ENCODE peak calls at places on chromosomes 3 and 15, in four cellular contexts. J is HepG2, L is H1, S is K562. B is an unnamed sample.

GRCh38 chr15:41530363-41530956 is 13.6 kb downstream of the RPAP1 start:
- DNase-seq in J (no peak), L (no peak), S (no peak), B (no peak)

GRCh38 chr3:55650011-55650410 is 162.9 kb upstream of the WNT5A start:
- DNase-seq in J (no peak), L (peak), S (no peak), B (no peak)

GRCh38 chr3:174858353-174858752 is 781 bp upstream of the NAALADL2 start:
- DNase-seq in J (no peak), L (no peak), S (no peak), B (no peak)

GRCh38 chr3:44648564-44649229 is at the start of gene ZNF35:
- DNase-seq in J (no peak), L (peak), S (peak), B (peak)

GRCh38 chr15:76065793-76066192 is 6.0 kb downstream of the TMEM266 start:
- DNase-seq in J (no peak), L (no peak), S (no peak), B (no peak)

GRCh38 chr3:184717608-184717995 is 5.7 kb upstream of the MAGEF1 start:
- DNase-seq in J (no peak), L (peak), S (no peak), B (no peak)

GRCh38 chr3:103499132-103499885 is 1064.5 kb downstream of the ZPLD1 start:
- DNase-seq in J (no peak), L (no peak), S (no peak), B (no peak)

GRCh38 chr3:89098964-89099585 is 8.3 kb upstream of the EPHA3 start:
- DNase-seq in J (peak), L (peak), S (peak), B (peak)

GRCh38 chr3:39216176-39216790 is 23.9 kb upstream of the XIRP1 start:
- DNase-seq in J (no peak), L (no peak), S (no peak), B (no peak)

GRCh38 chr3:164179110-164179774 is 899.1 kb downstream of the SI start:
- DNase-seq in J (no peak), L (no peak), S (no peak), B (no peak)

GRCh38 chr15:29089731-29090616 is 179.6 kb downstream of the NSMCE3 start:
- DNase-seq in J (no peak), L (no peak), S (no peak), B (no peak)

GRCh38 chr15:100684591-100684990 is 82.2 kb downstream of the ASB7 start:
- DNase-seq in J (no peak), L (no peak), S (no peak), B (no peak)

GRCh38 chr15:48677821-48678220 is 32.3 kb upstream of the FBN1 start:
- DNase-seq in J (no peak), L (no peak), S (no peak), B (no peak)

GRCh38 chr3:43950775-43951174 is 260.0 kb downstream of the ABHD5 start:
- DNase-seq in J (no peak), L (no peak), S (no peak), B (no peak)

GRCh38 chr3:56415672-56416071 is 52.6 kb downstream of the ERC2 start:
- DNase-seq in J (no peak), L (no peak), S (no peak), B (no peak)

GRCh38 chr3:21942328-21942727 is 191.3 kb upstream of the ZNF385D start:
- DNase-seq in J (no peak), L (no peak), S (no peak), B (no peak)

GRCh38 chr15:51526955-51527354 is 95.6 kb downstream of the DMXL2 start:
- DNase-seq in J (no peak), L (no peak), S (no peak), B (no peak)

GRCh38 chr3:55501905-55502304 is 14.8 kb upstream of the WNT5A start:
- DNase-seq in J (no peak), L (no peak), S (no peak), B (no peak)

GRCh38 chr3:23612296-23612891 is 193.4 kb upstream of the UBE2E1 start:
- DNase-seq in J (no peak), L (peak), S (no peak), B (no peak)

GRCh38 chr15:35167675-35168074 is 82.6 kb upstream of the NANOGP8 start:
- DNase-seq in J (no peak), L (no peak), S (no peak), B (no peak)

GRCh38 chr15:62491642-62492041 is 326.6 kb upstream of the C2CD4B start:
- DNase-seq in J (peak), L (no peak), S (no peak), B (no peak)

GRCh38 chr3:111592143-111592542 is 3.0 kb downstream of the ZBED2 start:
- DNase-seq in J (no peak), L (no peak), S (no peak), B (no peak)

DNA sequence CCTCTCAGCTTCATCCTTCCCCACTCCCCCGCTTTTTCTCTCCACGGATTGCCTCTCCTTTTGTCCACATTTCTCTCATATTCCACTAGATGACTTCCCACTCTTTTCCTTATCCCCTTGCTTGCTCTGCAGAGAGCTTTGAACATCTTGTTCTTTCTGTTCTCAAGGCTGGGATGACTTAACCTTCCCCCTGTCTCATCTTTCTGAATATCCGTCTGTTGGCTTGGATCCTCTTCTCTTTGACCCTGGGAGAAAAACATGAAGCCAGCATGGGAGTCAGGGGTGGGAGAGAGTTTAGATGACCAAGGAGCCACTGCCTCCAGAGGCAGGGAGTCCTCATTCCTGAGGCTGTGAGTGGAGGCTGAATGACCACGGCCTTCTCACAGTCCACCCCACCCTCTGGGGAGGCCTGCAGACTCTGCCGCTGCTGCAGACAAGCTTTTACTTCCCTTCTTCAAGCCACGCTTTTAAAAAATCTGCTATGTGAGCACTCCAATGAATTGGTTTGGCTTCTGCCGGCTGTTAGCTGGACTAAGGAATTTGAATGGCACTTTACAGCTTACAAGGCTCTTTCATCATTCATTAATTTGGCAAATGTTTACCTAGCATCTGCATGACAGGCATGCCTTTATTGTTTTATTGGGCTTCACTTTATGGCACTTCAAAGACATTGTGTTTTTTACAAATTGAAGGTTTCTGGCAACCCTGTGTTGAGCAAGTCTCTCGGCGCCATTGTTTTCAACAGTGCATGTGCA is 111.6 kb upstream of the SLC6A6 start:
- DNase-seq in J (no peak), L (no peak), S (no peak), B (no peak)
- TF ChIP-seq FOSL1 in J (no peak), L (no peak), S (no peak), B (no peak)

DNA sequence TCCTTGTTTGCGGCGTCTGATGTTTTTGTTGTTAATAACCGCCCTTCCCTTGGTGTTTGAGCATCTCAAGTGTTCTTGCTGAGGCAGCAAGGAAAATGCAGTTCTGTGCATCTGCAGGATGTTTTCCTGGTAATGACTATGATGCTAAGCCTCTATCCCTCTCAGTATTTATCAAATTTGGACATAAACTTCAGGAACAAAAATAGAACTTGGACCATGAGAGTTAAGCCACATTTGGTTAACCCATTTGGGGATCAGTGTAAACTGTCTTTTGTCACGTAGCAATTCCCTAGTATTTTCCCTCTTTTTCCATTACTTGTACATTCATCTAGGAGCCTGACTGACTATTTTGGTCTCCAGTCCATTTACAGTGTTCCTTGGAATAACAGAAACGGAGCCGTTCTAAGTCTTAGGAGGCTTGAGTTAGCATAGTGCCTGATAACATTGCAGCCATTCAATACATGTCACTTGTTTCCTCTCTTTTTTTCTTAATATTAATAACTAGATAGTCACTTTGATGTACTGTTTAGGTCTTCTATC is 250.8 kb downstream of the RBMS3 start:
- DNase-seq in J (no peak), L (no peak), S (no peak), B (no peak)
- TF ChIP-seq POLR2A in J (no peak), L (no peak), S (no peak), B (no peak)

GRCh38 chr3:42164635-42165034 is 73.5 kb downstream of the TRAK1 start:
- DNase-seq in J (peak), L (no peak), S (no peak), B (no peak)

GRCh38 chr3:42161050-42161935 is 70.1 kb downstream of the TRAK1 start:
- DNase-seq in J (peak), L (no peak), S (no peak), B (no peak)

GRCh38 chr3:42162462-42162861 is 71.3 kb downstream of the TRAK1 start:
- DNase-seq in J (peak), L (no peak), S (no peak), B (no peak)

GRCh38 chr3:42165211-42165610 is 74.1 kb downstream of the TRAK1 start:
- DNase-seq in J (no peak), L (no peak), S (no peak), B (no peak)

GRCh38 chr3:42163622-42164244 is 72.6 kb downstream of the TRAK1 start:
- DNase-seq in J (no peak), L (no peak), S (no peak), B (no peak)
- H3K27ac ChIP-seq in J (peak), L (no peak), S (no peak), B (no peak)

DNA sequence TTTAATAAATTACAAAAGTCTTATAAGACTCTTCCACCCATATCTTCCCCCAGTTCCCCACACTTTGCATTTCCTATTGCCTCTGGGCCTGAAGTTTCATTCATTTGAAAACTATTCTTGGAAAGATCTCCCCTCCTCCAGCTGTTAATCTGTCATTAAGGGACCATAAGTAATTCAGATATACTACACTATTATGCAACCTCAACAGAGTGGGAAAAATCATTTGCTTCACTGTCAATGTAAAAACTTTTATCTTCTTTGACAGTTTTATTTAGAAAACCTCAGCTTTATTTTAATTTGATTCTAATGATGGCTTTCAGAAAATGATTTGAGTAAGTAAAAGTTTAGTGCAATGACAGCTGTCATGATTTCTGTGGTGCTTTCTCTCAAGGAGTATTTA is 435.4 kb upstream of the KCNMB2 start:
- DNase-seq in J (no peak), L (no peak), S (no peak), B (no peak)
- TF ChIP-seq FOSL1 in J (no peak), L (no peak), S (no peak), B (no peak)

DNA sequence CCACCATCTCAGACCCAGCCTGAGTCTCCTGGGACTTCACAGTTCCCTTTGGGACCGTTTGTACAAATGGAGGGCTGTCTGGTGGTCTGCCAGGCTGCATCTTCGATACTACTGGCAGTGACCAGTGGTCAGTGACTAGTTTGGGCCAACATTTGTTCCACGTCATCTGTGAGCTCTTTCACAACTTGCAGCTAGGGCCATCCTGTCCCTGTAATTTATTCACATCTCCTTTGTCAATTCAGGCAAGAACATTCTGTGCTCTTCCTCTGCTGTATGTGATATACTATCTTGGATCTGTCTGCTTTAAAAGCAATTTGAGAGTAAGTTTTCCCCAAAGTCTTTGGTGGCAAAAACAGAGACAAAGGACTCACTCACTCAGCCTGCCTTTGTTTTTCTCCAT is 353.4 kb downstream of the EPHB1 start:
- DNase-seq in J (no peak), L (no peak), S (no peak), B (no peak)
- TF ChIP-seq POLR2A in J (no peak), L (no peak), S (no peak), B (no peak)

DNA sequence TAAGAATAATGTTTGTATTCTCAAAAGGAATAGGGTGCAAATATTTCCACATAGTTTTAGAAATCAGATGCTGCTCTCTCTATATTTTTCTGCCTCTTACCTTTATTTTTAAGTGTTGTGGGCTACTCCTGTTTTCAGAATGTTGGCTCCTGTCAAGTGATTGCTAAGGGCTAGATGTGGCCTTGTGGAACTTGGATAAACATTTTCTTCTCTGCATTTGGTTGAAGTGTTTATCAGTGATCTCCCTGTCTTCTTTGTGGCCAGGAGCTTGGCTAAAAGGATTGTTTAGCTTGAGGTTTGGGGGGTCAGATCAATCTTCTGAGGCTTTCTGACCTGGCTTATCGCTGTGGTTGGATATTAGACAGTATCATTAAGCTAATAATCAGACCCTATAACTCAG is 112.6 kb downstream of the TCF12 start:
- DNase-seq in J (no peak), L (no peak), S (no peak), B (no peak)
- H3K27ac ChIP-seq in J (no peak), L (no peak), S (peak), B (no peak)

GRCh38 chr3:128229077-128229837 is 76.0 kb downstream of the EEFSEC start:
- DNase-seq in J (no peak), L (no peak), S (no peak), B (no peak)

GRCh38 chr3:128228366-128228910 is 75.2 kb downstream of the EEFSEC start:
- DNase-seq in J (no peak), L (peak), S (no peak), B (no peak)

GRCh38 chr3:128227507-128227906 is 74.2 kb downstream of the EEFSEC start:
- DNase-seq in J (no peak), L (peak), S (no peak), B (no peak)

GRCh38 chr3:128226186-128226725 is 73.0 kb downstream of the EEFSEC start:
- DNase-seq in J (no peak), L (peak), S (no peak), B (no peak)

GRCh38 chr3:128226794-128227399 is 73.6 kb downstream of the EEFSEC start:
- DNase-seq in J (peak), L (peak), S (peak), B (peak)
- TF ChIP-seq FOSL1 in J (no peak), L (no peak), S (no peak), B (no peak)

DNA sequence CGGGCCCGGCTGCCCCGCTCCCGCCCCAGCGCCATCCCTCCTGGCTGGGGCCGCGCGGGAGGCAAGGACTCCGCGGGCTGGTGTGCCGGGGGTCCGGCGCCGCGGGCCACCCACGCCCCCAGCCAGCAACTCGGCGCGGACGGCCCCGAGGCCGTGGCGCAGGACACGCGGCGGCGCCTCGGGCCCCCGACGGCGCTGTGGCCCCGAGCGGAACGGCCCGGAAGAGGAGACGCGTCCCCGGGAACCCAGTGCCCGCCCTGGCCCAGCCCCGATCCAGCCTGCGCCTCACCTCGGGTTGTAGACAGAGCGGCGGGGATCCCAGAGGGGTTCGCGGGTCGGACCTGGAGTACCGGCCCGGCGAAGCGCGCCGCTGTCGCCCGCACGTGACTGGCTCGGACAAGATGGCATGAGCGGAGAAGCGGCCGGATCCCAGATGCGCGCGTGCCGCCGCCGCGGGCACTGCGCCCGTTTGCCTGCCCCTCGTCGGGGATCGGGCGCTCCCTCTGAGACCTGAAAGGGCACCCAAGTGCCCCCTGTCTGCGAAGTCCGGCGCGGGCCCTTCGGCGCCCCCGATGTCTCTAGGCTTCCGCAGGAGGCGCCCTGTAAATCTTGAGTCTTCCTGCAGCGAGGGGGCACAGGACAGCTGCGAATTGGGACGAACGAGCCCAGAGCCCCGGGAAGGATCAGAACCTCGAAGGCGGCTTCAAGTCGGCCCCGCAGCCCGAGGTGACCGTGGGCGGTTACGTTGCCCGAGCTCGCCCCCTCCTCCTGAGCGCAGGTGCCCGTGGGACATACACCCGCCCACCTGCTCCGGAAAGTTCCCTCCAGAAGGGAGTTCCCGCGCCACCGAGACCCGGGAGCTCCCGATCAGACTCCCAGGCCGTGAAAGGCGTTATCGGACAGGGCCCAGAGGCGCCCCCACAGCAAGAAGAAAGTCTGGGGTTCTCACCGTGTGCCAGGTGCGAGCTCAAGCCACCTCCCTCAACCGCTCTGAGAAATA is 598 bp upstream of the SFMBT1 start:
- DNase-seq in J (no peak), L (peak), S (no peak), B (no peak)
- TF ChIP-seq POLR2A in J (no peak), L (peak), S (no peak), B (no peak)

DNA sequence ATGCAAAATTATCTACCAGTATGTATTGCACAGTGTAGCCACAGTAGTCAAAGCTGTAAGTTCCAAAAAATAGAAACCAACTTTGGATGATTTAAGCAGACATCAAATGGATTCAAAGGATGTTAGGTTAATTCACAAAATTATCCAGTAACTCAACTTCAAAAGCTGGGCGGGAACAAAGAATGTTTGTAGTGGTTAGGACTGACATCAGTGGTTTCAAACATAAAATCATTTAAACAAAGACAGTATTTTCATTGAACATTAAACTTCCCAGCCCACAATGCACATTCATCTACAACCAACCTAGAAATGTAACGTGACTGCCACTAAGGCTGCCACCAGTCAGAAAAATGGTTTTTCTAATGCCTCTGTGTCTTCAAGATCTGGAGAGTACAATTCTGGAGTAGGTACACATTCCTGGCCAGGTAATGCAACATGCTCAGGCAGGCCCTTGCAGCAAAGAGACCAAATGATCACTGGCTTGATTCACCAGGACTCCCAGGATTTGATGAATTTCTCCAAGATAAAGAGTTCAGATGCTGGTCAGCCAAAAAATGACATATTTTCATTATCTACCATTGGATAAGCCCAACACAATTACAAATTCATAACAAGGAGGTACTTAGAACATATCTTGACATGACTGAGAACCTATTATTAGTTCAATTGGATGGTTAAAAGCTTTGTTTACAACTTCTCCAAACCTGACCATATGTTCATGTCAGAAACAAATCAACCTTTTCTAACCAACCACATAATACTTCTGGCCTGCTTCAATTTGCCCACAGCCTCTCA is 189.8 kb upstream of the CNTN4 start:
- DNase-seq in J (no peak), L (no peak), S (no peak), B (no peak)
- H3K27ac ChIP-seq in J (no peak), L (no peak), S (no peak), B (no peak)

B was measured in HCT116.